ENCODE peak calls at places on chromosomes 16 and 17, in five cellular contexts. One of them, this sample, is unnamed.

GRCh38 chr17:28474035-28474640 is 694 bp downstream of the SLC13A2 start:
- DNase-seq in HS-5: no peak
- DNase-seq in retinal pigment epithelial cell: no peak
- DNase-seq in progenitor cell of endocrine pancreas: no peak
- DNase-seq in activated naive CD4-positive, alpha-beta T cell treated with anti-CD3 and anti-CD28 coated beads for 36 hours: no peak
- DNase-seq in this sample: no peak

GRCh38 chr17:37259030-37259735 is 116.6 kb upstream of the C17orf78 start:
- DNase-seq in HS-5: peak; percentile 34
- DNase-seq in retinal pigment epithelial cell: no peak
- DNase-seq in progenitor cell of endocrine pancreas: no peak
- DNase-seq in activated naive CD4-positive, alpha-beta T cell treated with anti-CD3 and anti-CD28 coated beads for 36 hours: no peak
- DNase-seq in this sample: no peak

GRCh38 chr17:73151888-73152633 is 12.7 kb upstream of the SSTR2 start:
- DNase-seq in HS-5: no peak
- DNase-seq in retinal pigment epithelial cell: no peak
- DNase-seq in progenitor cell of endocrine pancreas: no peak
- DNase-seq in activated naive CD4-positive, alpha-beta T cell treated with anti-CD3 and anti-CD28 coated beads for 36 hours: no peak
- DNase-seq in this sample: no peak

GRCh38 chr17:1649844-1650409 is at the start of gene RILP:
- DNase-seq in HS-5: no peak
- DNase-seq in retinal pigment epithelial cell: peak; percentile 52
- DNase-seq in progenitor cell of endocrine pancreas: no peak
- DNase-seq in activated naive CD4-positive, alpha-beta T cell treated with anti-CD3 and anti-CD28 coated beads for 36 hours: no peak
- DNase-seq in this sample: no peak

GRCh38 chr17:29070795-29071194 is 27.9 kb downstream of the PIPOX start:
- DNase-seq in HS-5: no peak
- DNase-seq in retinal pigment epithelial cell: no peak
- DNase-seq in progenitor cell of endocrine pancreas: no peak
- DNase-seq in activated naive CD4-positive, alpha-beta T cell treated with anti-CD3 and anti-CD28 coated beads for 36 hours: no peak
- DNase-seq in this sample: no peak

GRCh38 chr16:30816769-30817168 is 29.8 kb upstream of the ZNF629 start:
- DNase-seq in HS-5: no peak
- DNase-seq in retinal pigment epithelial cell: no peak
- DNase-seq in progenitor cell of endocrine pancreas: no peak
- DNase-seq in activated naive CD4-positive, alpha-beta T cell treated with anti-CD3 and anti-CD28 coated beads for 36 hours: no peak
- DNase-seq in this sample: no peak

GRCh38 chr16:87845213-87845612 is 24.1 kb downstream of the SLC7A5 start:
- DNase-seq in HS-5: no peak
- DNase-seq in retinal pigment epithelial cell: no peak
- DNase-seq in progenitor cell of endocrine pancreas: no peak
- DNase-seq in activated naive CD4-positive, alpha-beta T cell treated with anti-CD3 and anti-CD28 coated beads for 36 hours: no peak
- DNase-seq in this sample: no peak

GRCh38 chr17:80110447-80110812 is 9.0 kb downstream of the GAA start:
- DNase-seq in HS-5: no peak
- DNase-seq in retinal pigment epithelial cell: no peak
- DNase-seq in progenitor cell of endocrine pancreas: no peak
- DNase-seq in activated naive CD4-positive, alpha-beta T cell treated with anti-CD3 and anti-CD28 coated beads for 36 hours: no peak
- DNase-seq in this sample: no peak

GRCh38 chr16:17578921-17579876 is 108.4 kb upstream of the XYLT1 start:
- DNase-seq in HS-5: peak; percentile 36
- DNase-seq in retinal pigment epithelial cell: peak; percentile 6
- DNase-seq in progenitor cell of endocrine pancreas: peak; percentile 65
- DNase-seq in activated naive CD4-positive, alpha-beta T cell treated with anti-CD3 and anti-CD28 coated beads for 36 hours: peak; percentile 75
- DNase-seq in this sample: peak; percentile 95

GRCh38 chr17:17567631-17568030 is 23.9 kb downstream of the PEMT start:
- DNase-seq in HS-5: no peak
- DNase-seq in retinal pigment epithelial cell: no peak
- DNase-seq in progenitor cell of endocrine pancreas: no peak
- DNase-seq in activated naive CD4-positive, alpha-beta T cell treated with anti-CD3 and anti-CD28 coated beads for 36 hours: no peak
- DNase-seq in this sample: no peak

GRCh38 chr16:48365030-48365600 is 20.1 kb downstream of the SIAH1 start:
- DNase-seq in HS-5: no peak
- DNase-seq in retinal pigment epithelial cell: no peak
- DNase-seq in progenitor cell of endocrine pancreas: no peak
- DNase-seq in activated naive CD4-positive, alpha-beta T cell treated with anti-CD3 and anti-CD28 coated beads for 36 hours: no peak
- DNase-seq in this sample: peak; percentile 53

GRCh38 chr17:34173221-34173620 is 81.9 kb upstream of the CCL2 start:
- DNase-seq in HS-5: no peak
- DNase-seq in retinal pigment epithelial cell: no peak
- DNase-seq in progenitor cell of endocrine pancreas: no peak
- DNase-seq in activated naive CD4-positive, alpha-beta T cell treated with anti-CD3 and anti-CD28 coated beads for 36 hours: no peak
- DNase-seq in this sample: peak; percentile 47

GRCh38 chr16:68626557-68626956 is 18.6 kb upstream of the CDH3 start:
- DNase-seq in HS-5: no peak
- DNase-seq in retinal pigment epithelial cell: peak; percentile 87
- DNase-seq in progenitor cell of endocrine pancreas: no peak
- DNase-seq in activated naive CD4-positive, alpha-beta T cell treated with anti-CD3 and anti-CD28 coated beads for 36 hours: no peak
- DNase-seq in this sample: no peak

GRCh38 chr17:30379303-30380105 is 777 bp downstream of the CPD start:
- DNase-seq in HS-5: no peak
- DNase-seq in retinal pigment epithelial cell: no peak
- DNase-seq in progenitor cell of endocrine pancreas: no peak
- DNase-seq in activated naive CD4-positive, alpha-beta T cell treated with anti-CD3 and anti-CD28 coated beads for 36 hours: peak; percentile 49
- DNase-seq in this sample: peak; percentile 41

GRCh38 chr17:69050999-69051775 is 9.5 kb downstream of the ABCA9 start:
- DNase-seq in HS-5: no peak
- DNase-seq in retinal pigment epithelial cell: no peak
- DNase-seq in progenitor cell of endocrine pancreas: no peak
- DNase-seq in activated naive CD4-positive, alpha-beta T cell treated with anti-CD3 and anti-CD28 coated beads for 36 hours: no peak
- DNase-seq in this sample: peak; percentile 90

GRCh38 chr17:77373298-77374169 is 232.8 kb downstream of the SEC14L1 start:
- DNase-seq in HS-5: no peak
- DNase-seq in retinal pigment epithelial cell: no peak
- DNase-seq in progenitor cell of endocrine pancreas: peak; percentile 26
- DNase-seq in activated naive CD4-positive, alpha-beta T cell treated with anti-CD3 and anti-CD28 coated beads for 36 hours: peak; percentile 46
- DNase-seq in this sample: peak; percentile 59

GRCh38 chr17:17582372-17582771 is 9.1 kb downstream of the PEMT start:
- DNase-seq in HS-5: no peak
- DNase-seq in retinal pigment epithelial cell: no peak
- DNase-seq in progenitor cell of endocrine pancreas: no peak
- DNase-seq in activated naive CD4-positive, alpha-beta T cell treated with anti-CD3 and anti-CD28 coated beads for 36 hours: no peak
- DNase-seq in this sample: no peak

GRCh38 chr17:78674595-78675315 is 97.6 kb upstream of the DNAH17 start:
- DNase-seq in HS-5: no peak
- DNase-seq in retinal pigment epithelial cell: no peak
- DNase-seq in progenitor cell of endocrine pancreas: no peak
- DNase-seq in activated naive CD4-positive, alpha-beta T cell treated with anti-CD3 and anti-CD28 coated beads for 36 hours: no peak
- DNase-seq in this sample: no peak

GRCh38 chr17:7307686-7308624 is 527 bp downstream of the EIF5A start:
- DNase-seq in HS-5: no peak
- DNase-seq in retinal pigment epithelial cell: no peak
- DNase-seq in progenitor cell of endocrine pancreas: peak; percentile 35
- DNase-seq in activated naive CD4-positive, alpha-beta T cell treated with anti-CD3 and anti-CD28 coated beads for 36 hours: peak; percentile 56
- DNase-seq in this sample: peak; percentile 68

GRCh38 chr16:89141884-89142267 is 29.7 kb upstream of the CDH15 start:
- DNase-seq in HS-5: no peak
- DNase-seq in retinal pigment epithelial cell: no peak
- DNase-seq in progenitor cell of endocrine pancreas: no peak
- DNase-seq in activated naive CD4-positive, alpha-beta T cell treated with anti-CD3 and anti-CD28 coated beads for 36 hours: no peak
- DNase-seq in this sample: no peak

GRCh38 chr16:56856876-56857447 is 8.0 kb upstream of the SLC12A3 start:
- DNase-seq in HS-5: no peak
- DNase-seq in retinal pigment epithelial cell: no peak
- DNase-seq in progenitor cell of endocrine pancreas: no peak
- DNase-seq in activated naive CD4-positive, alpha-beta T cell treated with anti-CD3 and anti-CD28 coated beads for 36 hours: no peak
- DNase-seq in this sample: no peak

GRCh38 chr16:11977206-11978041 is 890 bp downstream of the SNX29 start:
- DNase-seq in HS-5: peak; percentile 78
- DNase-seq in retinal pigment epithelial cell: no peak
- DNase-seq in progenitor cell of endocrine pancreas: no peak
- DNase-seq in activated naive CD4-positive, alpha-beta T cell treated with anti-CD3 and anti-CD28 coated beads for 36 hours: no peak
- DNase-seq in this sample: peak; percentile 93

GRCh38 chr16:53651357-53651756 is 52.3 kb downstream of the RPGRIP1L start:
- DNase-seq in HS-5: no peak
- DNase-seq in retinal pigment epithelial cell: no peak
- DNase-seq in progenitor cell of endocrine pancreas: no peak
- DNase-seq in activated naive CD4-positive, alpha-beta T cell treated with anti-CD3 and anti-CD28 coated beads for 36 hours: no peak
- DNase-seq in this sample: no peak

This sample was measured in adipocyte.